ENCODE peak calls at places on chromosomes 7 and 10, in five cellular contexts. G, C, S, A and B are unnamed samples.

GRCh38 chr7:143384148-143384547 is 3.0 kb downstream of the ZYX start:
- DNase-seq in G (no peak), S (no peak), C (no peak), A (no peak), B (no peak)

GRCh38 chr7:115078851-115079250 is 157.0 kb downstream of the MDFIC start:
- DNase-seq in C (no peak), G (no peak), A (no peak), S (no peak), B (no peak)

GRCh38 chr10:35300063-35300699 is 36.1 kb upstream of the CCNY start:
- DNase-seq in G (peak; percentile 41), S (peak; percentile 5), A (peak; percentile 51), C (no peak), B (no peak)

GRCh38 chr10:43111101-43111500 is 27.1 kb upstream of the CSGALNACT2 start:
- DNase-seq in A (no peak), C (no peak), S (no peak), G (no peak), B (no peak)

GRCh38 chr10:58637372-58637771 is 124.7 kb downstream of the BICC1 start:
- DNase-seq in C (peak; percentile 93), A (no peak), S (no peak), G (no peak), B (no peak)

GRCh38 chr7:91636129-91636724 is 244.3 kb downstream of the MTERF1 start:
- DNase-seq in G (no peak), S (peak; percentile 10), A (no peak), C (peak; percentile 35), B (peak; percentile 82)

GRCh38 chr10:46296629-46297275 is 10.0 kb downstream of the ANTXRL start:
- DNase-seq in G (no peak), A (no peak), C (no peak), S (no peak), B (no peak)

GRCh38 chr10:110502851-110503301 is 5.2 kb downstream of the DUSP5 start:
- DNase-seq in G (no peak), A (peak; percentile 93), C (no peak), S (no peak), B (no peak)

GRCh38 chr7:73521636-73522080 is 435 bp downstream of the BAZ1B start:
- DNase-seq in G (peak; percentile 92), A (no peak), C (peak; percentile 13), S (no peak), B (peak; percentile 55)

GRCh38 chr7:40654171-40654570 is 519.4 kb downstream of the SUGCT start:
- DNase-seq in A (no peak), G (no peak), S (no peak), C (no peak), B (no peak)

GRCh38 chr7:40656349-40656748 is 521.5 kb downstream of the SUGCT start:
- DNase-seq in S (no peak), G (no peak), A (no peak), C (no peak), B (no peak)

GRCh38 chr7:40659231-40659630 is 524.4 kb downstream of the SUGCT start:
- DNase-seq in S (no peak), A (no peak), C (no peak), G (no peak), B (no peak)

GRCh38 chr7:40655426-40655825 is 520.6 kb downstream of the SUGCT start:
- DNase-seq in G (no peak), S (no peak), A (no peak), C (no peak), B (no peak)

DNA sequence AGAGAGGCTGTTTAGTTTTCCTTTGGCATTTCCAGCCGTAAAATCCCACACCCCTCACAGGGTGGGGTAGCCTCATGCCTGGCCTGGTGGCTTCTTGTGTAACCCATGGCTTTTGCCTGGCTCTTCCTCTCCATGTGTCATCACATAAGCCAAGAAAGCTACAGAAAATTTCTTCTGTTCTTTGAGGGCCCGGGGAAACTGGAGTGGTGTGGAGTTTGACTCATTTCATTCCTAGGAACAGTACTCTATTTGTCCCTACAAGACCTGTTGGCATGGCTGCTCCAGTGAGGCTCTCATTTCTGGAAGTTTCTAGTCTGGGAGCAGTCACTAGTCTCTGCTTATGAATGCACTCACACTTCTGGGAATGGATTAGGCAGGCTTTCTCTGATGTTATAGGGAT is 523.9 kb downstream of the SUGCT start:
- DNase-seq in A (no peak), S (no peak), C (no peak), G (no peak), B (no peak)
- TF ChIP-seq CREB1 in A (no peak), S (no peak), C (no peak), G (no peak), B (no peak)

DNA sequence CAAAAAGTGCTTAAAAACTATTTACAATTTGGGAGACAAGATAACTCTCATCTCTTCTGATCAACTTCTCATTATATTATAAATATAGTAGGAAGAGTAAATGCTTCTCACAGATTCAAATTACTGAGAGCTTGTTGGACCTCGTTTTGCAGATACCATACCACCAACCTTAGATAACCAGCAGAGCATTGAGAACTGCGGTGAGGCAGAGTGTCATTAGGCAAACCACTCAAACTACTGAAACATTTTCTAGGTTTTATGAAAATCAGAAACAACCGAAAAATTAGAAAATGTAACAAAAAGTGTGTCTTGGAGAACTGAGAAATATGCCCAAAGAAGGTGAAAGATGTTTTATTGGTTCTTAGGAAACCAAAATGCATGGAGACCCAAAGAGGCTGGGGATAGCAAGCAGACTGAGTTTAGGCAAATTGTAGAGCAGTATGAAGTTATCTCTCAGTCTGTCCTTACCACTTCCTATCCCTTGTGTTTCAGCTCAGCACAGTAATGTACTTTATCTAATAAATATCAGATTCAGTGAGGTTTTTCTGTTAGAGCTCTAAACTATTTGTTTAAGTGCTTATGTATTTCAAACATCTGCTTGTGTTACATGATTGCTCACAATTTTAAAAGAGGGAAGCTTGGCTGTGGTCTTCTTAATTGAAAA is 77.9 kb downstream of the HECTD2 start:
- DNase-seq in G (no peak), S (no peak), A (no peak), C (no peak), B (no peak)
- H3K4me2 ChIP-seq in G (no peak overlapping the region), S (no peak overlapping the region), A (no peak overlapping the region), C (no peak overlapping the region), B (no peak overlapping the region)

DNA sequence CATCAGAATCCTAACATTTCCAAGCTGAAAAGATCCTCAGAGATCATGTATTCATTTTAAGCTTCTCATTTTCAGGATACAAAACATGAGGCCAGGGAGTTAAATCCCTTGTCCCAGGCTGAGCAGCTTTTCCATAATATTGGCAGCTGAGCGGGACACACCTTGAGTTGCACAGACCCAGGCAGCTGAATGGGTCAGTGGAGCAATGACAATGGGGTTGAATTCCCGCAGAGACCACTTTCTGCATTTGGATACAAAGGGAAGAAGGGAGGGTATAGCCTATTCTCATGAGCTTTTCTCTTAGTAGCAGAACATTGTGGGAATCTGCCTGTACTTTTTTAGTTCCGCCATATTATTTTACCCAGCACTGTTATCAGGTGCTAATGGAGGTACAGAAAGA is 49.5 kb downstream of the PRR15 start:
- DNase-seq in A (no peak), C (no peak), S (no peak), G (no peak), B (peak; percentile 26)
- H3K27ac ChIP-seq in A (no peak overlapping the region), C (no peak overlapping the region), S (no peak overlapping the region), G (no peak overlapping the region), B (no peak overlapping the region)

GRCh38 chr10:130758529-130758928 is 553.0 kb downstream of the TCERG1L start:
- DNase-seq in C (no peak), A (no peak), S (no peak), G (no peak), B (no peak)
- TF ChIP-seq CREB1 in C (no peak), A (no peak), S (no peak), G (no peak), B (no peak)

DNA sequence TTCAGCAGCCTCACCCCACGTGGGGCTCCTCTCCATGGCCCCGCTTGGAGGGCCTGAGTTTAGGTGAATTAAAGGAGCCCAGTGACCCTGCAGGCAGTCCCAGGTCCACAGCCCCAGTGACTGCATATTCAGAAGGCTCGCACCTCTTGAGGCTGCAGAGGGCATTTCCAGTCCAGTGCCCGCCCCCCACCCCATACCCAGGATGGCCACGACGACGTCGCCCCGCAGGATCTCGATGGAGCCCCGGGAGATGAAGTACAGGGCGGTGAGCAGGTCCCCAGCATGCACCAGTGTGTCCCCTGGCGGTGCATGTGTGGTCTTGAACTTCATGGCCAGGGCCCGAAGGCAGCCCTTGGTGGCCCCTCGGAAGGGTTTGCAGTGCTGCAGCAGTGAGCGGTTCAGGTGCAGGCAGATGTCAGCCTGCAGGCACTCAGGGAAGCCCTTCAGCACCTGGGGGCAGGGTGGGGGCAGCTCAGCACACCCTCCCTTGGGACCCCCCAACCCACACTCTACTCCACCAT is 28.1 kb downstream of the KCNH2 start:
- DNase-seq in S (no peak), G (no peak), A (no peak), C (no peak), B (no peak)
- H3K4me2 ChIP-seq in S (no peak overlapping the region), G (no peak overlapping the region), A (no peak overlapping the region), C (no peak overlapping the region), B (peak overlapping the region; percentile 8)

DNA sequence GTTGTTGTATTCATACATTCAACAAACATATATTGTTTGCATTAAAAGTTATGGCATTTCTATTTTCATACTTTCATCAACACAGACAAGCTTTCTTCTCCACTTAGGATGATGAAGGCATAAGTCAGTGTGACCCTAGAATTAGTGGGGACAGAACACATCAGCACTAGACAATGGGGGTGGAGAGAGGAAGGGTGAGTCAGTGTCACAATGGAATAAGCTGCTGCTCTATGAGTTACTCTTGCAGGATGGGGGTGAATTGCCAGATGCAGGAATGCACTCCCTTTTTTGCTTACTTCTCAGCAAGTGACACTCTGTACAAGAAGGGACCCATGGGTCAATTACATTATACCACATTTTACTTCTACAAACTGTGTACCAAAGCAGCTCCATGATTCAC is 74.0 kb downstream of the DGKI start:
- DNase-seq in S (no peak), C (no peak), G (no peak), A (no peak), B (no peak)
- H3K27ac ChIP-seq in S (no peak overlapping the region), C (no peak overlapping the region), G (no peak overlapping the region), A (no peak overlapping the region), B (no peak overlapping the region)

DNA sequence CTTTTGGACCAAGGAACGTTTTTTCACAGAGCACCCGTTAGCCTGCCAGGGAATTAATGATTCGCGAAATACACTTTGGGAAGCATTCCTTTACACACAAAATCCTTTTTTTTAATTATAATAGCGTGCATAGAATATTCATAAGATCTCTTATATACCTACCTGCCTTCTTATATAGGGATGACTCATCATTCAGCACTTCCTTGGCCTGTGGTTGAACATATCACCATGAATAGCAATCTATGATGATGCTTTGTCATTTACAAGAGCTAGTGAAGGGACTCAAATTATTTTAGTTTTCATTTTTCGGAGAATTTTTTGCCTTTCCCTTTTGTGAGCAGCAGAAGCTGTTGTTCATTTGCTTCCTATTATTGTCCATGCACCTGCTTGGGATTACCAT is 97.0 kb downstream of the CDH23 start:
- DNase-seq in G (no peak), C (no peak), A (no peak), S (no peak), B (no peak)
- TF ChIP-seq CREB1 in G (no peak), C (no peak), A (no peak), S (no peak), B (no peak)

DNA sequence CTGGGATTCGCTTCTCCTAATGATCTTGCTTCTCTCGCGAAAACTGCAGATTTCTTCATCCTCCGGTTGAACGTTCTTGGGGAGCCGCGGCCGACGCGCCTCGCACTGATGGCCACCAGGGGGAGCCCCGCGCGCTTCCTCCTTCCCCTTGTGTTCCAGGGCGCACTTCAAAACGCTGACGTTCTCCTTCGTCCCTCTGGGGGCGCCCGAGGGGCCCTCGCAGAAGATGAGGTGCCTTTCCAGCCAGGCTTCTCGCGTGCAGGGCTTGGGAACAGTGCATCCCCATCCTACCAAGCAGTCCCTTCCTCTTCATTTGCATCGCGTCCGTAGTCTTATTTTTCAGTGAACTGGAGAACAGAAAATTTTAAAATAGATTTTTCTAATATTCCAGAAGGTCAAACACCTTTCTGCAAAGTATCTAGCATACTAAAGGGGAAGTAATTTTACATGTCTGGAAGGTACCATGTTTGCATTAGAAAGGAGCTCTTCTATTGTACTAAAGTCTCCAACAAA is 22.5 kb downstream of the GSTO2 start:
- DNase-seq in C (peak; percentile 78), G (peak; percentile 84), A (peak; percentile 40), S (peak; percentile 62), B (peak; percentile 95)
- H3K4me2 ChIP-seq in C (peak overlapping the region; percentile 86), G (peak overlapping the region; percentile 34), A (no peak overlapping the region), S (no peak overlapping the region), B (peak overlapping the region; percentile 61)

GRCh38 chr7:116464375-116464774 is 35.2 kb upstream of the CAV2 start:
- DNase-seq in G (no peak), C (no peak), S (no peak), A (no peak), B (no peak)
- H3K27ac ChIP-seq in G (peak overlapping the region; percentile 86), C (no peak overlapping the region), S (no peak overlapping the region), A (no peak overlapping the region), B (no peak overlapping the region)